ENCODE peak calls at places on chromosomes 11 and 22, in four cellular contexts. K, S, Q and O are unnamed samples.

GRCh38 chr11:69337211-69337721 is 43.3 kb downstream of the MYEOV start:
- ATAC-seq in K (peak), S (peak), Q (peak), O (peak)

GRCh38 chr22:33781396-33781795 is 138.9 kb downstream of the LARGE1 start:
- ATAC-seq in K (peak), S (no peak), Q (no peak), O (no peak)

GRCh38 chr11:128891912-128892398 is 799 bp downstream of the KCNJ5 start:
- ATAC-seq in K (peak), S (no peak), Q (no peak), O (no peak)

GRCh38 chr11:118660646-118661424 is 18.6 kb downstream of the TREH start:
- ATAC-seq in K (no peak), S (no peak), Q (no peak), O (no peak)

GRCh38 chr11:96279421-96280290 is 63.3 kb downstream of the MAML2 start:
- ATAC-seq in K (no peak), S (peak), Q (peak), O (peak)

GRCh38 chr22:46237453-46238158 is 12.5 kb downstream of the CDPF1 start:
- ATAC-seq in K (no peak), S (no peak), Q (no peak), O (no peak)

GRCh38 chr11:113895367-113896155 is 9.0 kb upstream of the HTR3B start:
- ATAC-seq in K (no peak), S (no peak), Q (peak), O (no peak)

GRCh38 chr11:125153837-125154236 is 10.7 kb upstream of the PKNOX2 start:
- ATAC-seq in K (no peak), S (no peak), Q (peak), O (no peak)

GRCh38 chr22:17921871-17922821 is 102.2 kb downstream of the MICAL3 start:
- ATAC-seq in K (peak), S (no peak), Q (no peak), O (no peak)

GRCh38 chr11:78941226-78941851 is 366.7 kb upstream of the NARS2 start:
- ATAC-seq in K (no peak), S (no peak), Q (no peak), O (no peak)

GRCh38 chr11:126468102-126468521 is 112.6 kb downstream of the ST3GAL4 start:
- ATAC-seq in K (peak), S (peak), Q (no peak), O (no peak)